ENCODE peak calls at places on chromosome 2, in four cellular contexts. R, K, H and Y are unnamed samples.

GRCh38 chr2:38610851-38611801 is 8.4 kb upstream of the HNRNPLL start:
- DNase-seq in R (no peak), K (peak; percentile 72), H (no peak), Y (peak; percentile 55)

GRCh38 chr2:28691774-28692281 is 59.8 kb upstream of the PPP1CB start:
- DNase-seq in R (no peak), K (no peak), H (peak; percentile 77), Y (peak; percentile 93)

GRCh38 chr2:232367591-232368233 is 10.8 kb upstream of the ALPP start:
- DNase-seq in R (no peak), K (no peak), H (no peak), Y (no peak)

GRCh38 chr2:12244070-12244469 is 472.7 kb upstream of the TRIB2 start:
- DNase-seq in R (no peak), K (peak; percentile 21), H (no peak), Y (peak; percentile 17)

GRCh38 chr2:86610871-86611270 is 12.8 kb downstream of the RNF103 start:
- DNase-seq in R (no peak), K (no peak), H (no peak), Y (no peak)

GRCh38 chr2:214731008-214731407 is 78.5 kb downstream of the BARD1 start:
- DNase-seq in R (no peak), K (peak; percentile 4), H (no peak), Y (no peak)

GRCh38 chr2:16553222-16553621 is 112.4 kb downstream of the CYRIA start:
- DNase-seq in R (no peak), K (peak; percentile 52), H (peak; percentile 1), Y (peak; percentile 44)

GRCh38 chr2:44748-45341 is 1.5 kb downstream of the FAM110C start:
- DNase-seq in R (peak; percentile 57), K (peak; percentile 29), H (no peak), Y (no peak)

GRCh38 chr2:221204699-221205098 is 367.4 kb downstream of the EPHA4 start:
- DNase-seq in R (no peak), K (no peak), H (no peak), Y (no peak)

GRCh38 chr2:190860985-190861721 is 19.5 kb upstream of the GLS start:
- DNase-seq in R (no peak), K (no peak), H (peak; percentile 76), Y (peak; percentile 28)

GRCh38 chr2:189129971-189130370 is 49.6 kb downstream of the COL5A2 start:
- DNase-seq in R (no peak), K (peak; percentile 7), H (peak; percentile 84), Y (peak; percentile 72)

GRCh38 chr2:229971298-229971790 is 49.0 kb downstream of the FBXO36 start:
- DNase-seq in R (no peak), K (no peak), H (no peak), Y (no peak)

GRCh38 chr2:23604731-23605130 is 219.8 kb downstream of the KLHL29 start:
- DNase-seq in R (peak; percentile 19), K (no peak), H (no peak), Y (no peak)

GRCh38 chr2:231670892-231671616 is 37.3 kb upstream of the PTMA start:
- DNase-seq in R (no peak), K (no peak), H (no peak), Y (no peak)

GRCh38 chr2:136122654-136123053 is 4.7 kb upstream of the CXCR4 start:
- DNase-seq in R (no peak), K (no peak), H (no peak), Y (no peak)

GRCh38 chr2:27320958-27321543 is 1.8 kb downstream of the MPV17 start:
- DNase-seq in R (peak; percentile 61), K (peak; percentile 98), H (peak; percentile 98), Y (peak; percentile 97)

GRCh38 chr2:240363718-240364581 is 71.5 kb upstream of the GPC1 start:
- DNase-seq in R (peak; percentile 32), K (no peak), H (no peak), Y (no peak)

GRCh38 chr2:223465793-223466192 is 136.4 kb downstream of the SCG2 start:
- DNase-seq in R (peak; percentile 71), K (peak; percentile 95), H (peak; percentile 99), Y (peak; percentile 99)

GRCh38 chr2:197858607-197859140 is 54.3 kb downstream of the PLCL1 start:
- DNase-seq in R (no peak), K (no peak), H (no peak), Y (no peak)

GRCh38 chr2:238866656-238867277 is 18.9 kb downstream of the TWIST2 start:
- DNase-seq in R (no peak), K (no peak), H (no peak), Y (no peak)

GRCh38 chr2:135152361-135152760 is 100.3 kb downstream of the RAB3GAP1 start:
- DNase-seq in R (no peak), K (no peak), H (no peak), Y (no peak)

GRCh38 chr2:119008108-119008507 is 66.1 kb downstream of the MARCO start:
- DNase-seq in R (no peak), K (peak; percentile 31), H (no peak), Y (no peak)

GRCh38 chr2:204437815-204438766 is 107.2 kb upstream of the PARD3B start:
- DNase-seq in R (no peak), K (no peak), H (no peak), Y (no peak)

GRCh38 chr2:188196343-188197008 is 95.2 kb upstream of the GULP1 start:
- DNase-seq in R (no peak), K (no peak), H (peak; percentile 66), Y (peak; percentile 36)

DNA sequence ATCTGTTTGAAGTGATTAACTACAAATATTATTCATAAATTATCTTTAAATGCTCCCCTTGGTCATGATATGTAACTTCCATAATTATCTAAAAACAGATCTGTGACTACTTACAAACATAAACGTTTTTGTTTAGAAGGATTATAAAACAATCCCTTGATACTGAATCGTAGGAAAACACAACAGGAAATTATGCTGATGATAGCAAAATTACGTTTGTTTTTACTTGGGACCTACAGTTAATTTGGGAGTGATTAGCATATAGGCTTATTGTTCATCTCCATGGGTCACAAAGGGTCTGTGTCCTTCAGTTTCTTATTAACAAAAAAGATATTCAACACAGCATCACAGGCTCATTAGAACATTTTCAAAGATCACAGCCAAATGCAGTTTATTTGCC is 4.3 kb downstream of the CCDC195 start:
- DNase-seq in R (no peak), K (no peak), H (no peak), Y (no peak)
- H3K4me3 ChIP-seq in R (no peak overlapping the region), K (no peak overlapping the region), H (no peak overlapping the region), Y (no peak overlapping the region)

DNA sequence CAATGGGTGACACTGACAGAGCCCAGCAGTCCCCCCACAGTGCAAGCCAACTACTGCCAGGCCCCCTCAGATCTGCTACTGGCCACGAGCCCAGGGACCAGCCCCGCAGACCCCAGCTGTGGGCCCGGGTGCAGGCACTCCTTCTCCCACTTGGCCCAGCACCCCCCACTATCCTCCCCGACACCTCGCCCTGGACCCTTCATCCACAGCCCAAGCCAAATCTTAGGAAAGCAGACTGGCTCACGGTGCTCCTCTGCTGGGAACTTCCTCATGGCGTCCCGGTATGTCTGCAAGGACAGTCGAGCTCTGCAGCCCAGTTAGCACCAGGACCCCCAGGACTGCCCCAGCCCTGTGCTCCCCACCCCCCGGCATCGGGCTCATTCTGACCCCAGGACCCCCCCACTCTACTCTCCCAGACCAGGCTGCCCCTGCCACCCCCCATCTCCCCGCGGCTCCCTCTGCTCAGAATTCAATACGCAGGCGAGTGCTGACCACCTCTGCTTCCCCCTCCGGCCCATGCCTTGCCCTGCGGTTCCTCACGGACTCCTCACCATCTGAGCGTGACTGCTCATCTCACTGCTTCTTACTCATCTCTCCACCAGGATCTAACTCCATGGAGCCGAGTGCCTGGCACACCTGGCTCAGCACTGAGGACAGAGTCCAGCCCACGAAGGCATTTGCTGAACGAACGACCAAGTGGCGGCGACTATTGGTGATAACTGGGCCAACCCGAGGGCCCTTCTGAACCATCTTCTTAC is 85.7 kb downstream of the PXDN start:
- DNase-seq in R (no peak), K (no peak), H (no peak), Y (no peak)
- TF ChIP-seq CTCF in R (no peak), K (no peak), H (no peak), Y (no peak)

GRCh38 chr2:142878061-142878741 is 737 bp downstream of the KYNU start:
- DNase-seq in R (no peak), K (no peak), H (no peak), Y (no peak)
- H3K4me3 ChIP-seq in R (peak overlapping the region; percentile 27), K (peak overlapping the region; percentile 30), H (no peak overlapping the region), Y (no peak overlapping the region)

GRCh38 chr2:45610281-45611019 is 617 bp downstream of the SRBD1 start:
- DNase-seq in R (peak; percentile 56), K (peak; percentile 62), H (peak; percentile 72), Y (peak; percentile 65)
- TF ChIP-seq CTCF in R (peak; percentile 29), K (peak; percentile 9), H (peak; percentile 48), Y (peak; percentile 30)

GRCh38 chr2:109322646-109323045 is 193.6 kb downstream of the SH3RF3 start:
- DNase-seq in R (no peak), K (no peak), H (no peak), Y (peak; percentile 64)

GRCh38 chr2:109326306-109326705 is 197.3 kb downstream of the SH3RF3 start:
- DNase-seq in R (no peak), K (no peak), H (no peak), Y (no peak)

GRCh38 chr2:109322111-109322510 is 193.1 kb downstream of the SH3RF3 start:
- DNase-seq in R (peak; percentile 70), K (peak; percentile 82), H (peak; percentile 97), Y (peak; percentile 100)

GRCh38 chr2:109324859-109325258 is 195.9 kb downstream of the SH3RF3 start:
- DNase-seq in R (no peak), K (peak; percentile 57), H (peak; percentile 99), Y (peak; percentile 99)

GRCh38 chr2:109325570-109325969 is 196.6 kb downstream of the SH3RF3 start:
- DNase-seq in R (no peak), K (no peak), H (peak; percentile 31), Y (no peak)
- H3K4me3 ChIP-seq in R (no peak overlapping the region), K (no peak overlapping the region), H (peak overlapping the region; percentile 2), Y (no peak overlapping the region)

GRCh38 chr2:218269900-218270720 is at the start of the genes AAMP and PNKD:
- DNase-seq in R (peak; percentile 100), K (peak; percentile 94), H (peak; percentile 99), Y (peak; percentile 100)
- TF ChIP-seq CTCF in R (peak; percentile 26), K (peak; percentile 14), H (no peak), Y (peak; percentile 8)

GRCh38 chr2:6516674-6517073 is 349.0 kb downstream of the CMPK2 start:
- DNase-seq in R (no peak), K (no peak), H (no peak), Y (no peak)

GRCh38 chr2:6518361-6518760 is 347.3 kb downstream of the CMPK2 start:
- DNase-seq in R (no peak), K (no peak), H (no peak), Y (no peak)

GRCh38 chr2:6510547-6510946 is 355.2 kb downstream of the CMPK2 start:
- DNase-seq in R (no peak), K (no peak), H (no peak), Y (no peak)

GRCh38 chr2:6506311-6507258 is 359.1 kb downstream of the CMPK2 start:
- DNase-seq in R (no peak), K (peak; percentile 59), H (no peak), Y (peak; percentile 75)

DNA sequence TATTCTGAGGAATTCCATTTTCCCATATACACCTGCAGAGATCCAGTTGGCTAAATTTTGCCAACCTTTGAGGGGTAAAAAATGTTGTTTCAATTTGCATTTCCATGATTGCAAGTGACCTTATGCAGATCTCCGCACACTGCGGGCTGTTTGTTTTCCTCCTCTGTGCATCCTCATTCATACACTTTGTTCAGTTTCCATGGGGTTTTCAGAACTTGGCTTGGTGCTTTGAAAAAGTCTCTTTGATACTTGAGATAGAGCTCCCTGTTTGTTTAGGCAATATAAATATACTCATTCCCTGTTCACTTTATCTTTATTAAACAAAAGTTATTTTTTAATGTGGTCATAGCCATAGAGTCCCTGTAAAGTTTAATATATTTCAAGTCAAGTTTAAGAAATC is 353.1 kb downstream of the CMPK2 start:
- DNase-seq in R (no peak), K (no peak), H (no peak), Y (no peak)
- H3K4me3 ChIP-seq in R (no peak overlapping the region), K (no peak overlapping the region), H (no peak overlapping the region), Y (no peak overlapping the region)